ENCODE peak calls at places on chromosomes 7 and 10, in five cellular contexts. W, K, A, X and M are unnamed samples.

GRCh38 chr10:131207176-131207575 is 104.3 kb downstream of the TCERG1L start:
- DNase-seq in K (no peak), A (no peak), W (no peak), X (no peak), M (no peak)

GRCh38 chr10:118799779-118800178 is 45.0 kb upstream of the CACUL1 start:
- DNase-seq in K (peak), X (no peak), A (no peak), W (no peak), M (no peak)

GRCh38 chr10:49539320-49539885 is 482 bp upstream of the ERCC6 start:
- DNase-seq in A (peak), K (peak), W (peak), X (peak), M (peak)

GRCh38 chr7:94012748-94013147 is 8.6 kb upstream of the BET1 start:
- DNase-seq in K (no peak), W (no peak), X (no peak), A (no peak), M (no peak)

GRCh38 chr10:91891285-91892001 is 17.8 kb downstream of the FGFBP3 start:
- DNase-seq in K (peak), W (peak), X (no peak), A (no peak), M (no peak)

GRCh38 chr7:157412021-157412443 is 75.2 kb downstream of the DNAJB6 start:
- DNase-seq in K (peak), W (no peak), A (no peak), X (no peak), M (no peak)

GRCh38 chr10:102919237-102919959 is 1.3 kb downstream of the CNNM2 start:
- DNase-seq in K (peak), A (peak), W (no peak), X (peak), M (peak)

GRCh38 chr10:132272767-132273090 is 35.0 kb downstream of the STK32C start:
- DNase-seq in X (no peak), A (no peak), W (no peak), K (no peak), M (no peak)

GRCh38 chr7:144410441-144410840 is 6.9 kb upstream of the NOBOX start:
- DNase-seq in A (no peak), K (no peak), W (no peak), X (no peak), M (no peak)
- TF ChIP-seq CTCF in A (no peak), K (no peak), W (no peak), X (no peak), M (no peak)

DNA sequence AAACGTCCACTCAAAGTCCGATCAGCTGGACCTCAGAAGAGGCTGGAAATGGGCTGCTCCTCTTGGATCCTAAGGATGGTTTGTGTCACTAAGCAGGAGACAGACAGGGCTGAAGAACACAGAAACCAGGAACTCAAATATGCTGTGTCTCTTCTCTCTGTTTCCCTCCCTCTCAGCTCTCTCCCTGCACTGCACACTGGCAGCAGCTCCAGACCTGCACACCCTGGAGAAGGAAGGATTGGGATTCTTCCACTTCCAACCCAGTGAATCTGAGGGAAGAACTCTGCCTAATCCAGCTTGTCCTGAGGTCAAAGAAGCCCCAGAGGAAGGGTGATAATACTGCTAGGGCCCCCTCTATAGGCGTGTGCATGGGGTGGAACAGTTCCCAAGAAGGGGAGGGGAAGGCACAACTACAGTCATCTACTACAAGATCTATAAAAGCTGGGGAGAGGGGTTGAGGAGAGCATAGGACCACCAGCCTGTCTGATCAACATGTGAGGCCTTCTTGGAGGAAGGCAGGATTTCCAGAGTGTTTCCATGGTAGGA is 22.7 kb upstream of the ZCCHC24 start:
- DNase-seq in W (no peak), X (no peak), A (no peak), K (no peak), M (no peak)
- TF ChIP-seq CTCF in W (no peak), X (no peak), A (no peak), K (no peak), M (no peak)

DNA sequence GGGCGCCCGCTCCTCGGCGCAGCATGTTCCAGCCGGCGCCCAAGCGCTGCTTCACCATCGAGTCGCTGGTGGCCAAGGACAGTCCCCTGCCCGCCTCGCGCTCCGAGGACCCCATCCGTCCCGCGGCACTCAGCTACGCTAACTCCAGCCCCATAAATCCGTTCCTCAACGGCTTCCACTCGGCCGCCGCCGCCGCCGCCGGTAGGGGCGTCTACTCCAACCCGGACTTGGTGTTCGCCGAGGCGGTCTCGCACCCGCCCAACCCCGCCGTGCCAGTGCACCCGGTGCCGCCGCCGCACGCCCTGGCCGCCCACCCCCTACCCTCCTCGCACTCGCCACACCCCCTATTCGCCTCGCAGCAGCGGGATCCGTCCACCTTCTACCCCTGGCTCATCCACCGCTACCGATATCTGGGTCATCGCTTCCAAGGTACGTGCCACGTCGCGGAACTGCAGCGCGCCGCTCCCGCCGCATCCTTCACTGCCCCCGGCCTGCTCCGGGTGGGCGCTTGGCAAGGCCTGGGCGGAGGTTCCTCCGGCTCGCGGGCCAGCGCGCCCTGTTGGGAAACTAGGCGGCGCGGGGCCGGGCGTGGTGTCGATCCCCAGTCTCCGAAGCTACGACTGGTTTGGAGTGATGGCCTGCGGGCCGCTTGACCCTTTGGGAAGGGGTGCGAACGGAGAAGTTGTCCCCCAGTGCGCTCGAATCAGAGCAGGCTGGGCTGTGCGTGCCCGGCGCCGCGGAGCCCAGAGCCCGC is 876 bp downstream of the EMX2 start:
- DNase-seq in W (no peak), A (peak), K (no peak), X (no peak), M (peak)
- TF ChIP-seq CTCF in W (peak), A (peak), K (no peak), X (no peak), M (no peak)

GRCh38 chr7:130492519-130493274 is 812 bp downstream of the MEST start:
- DNase-seq in K (no peak), X (no peak), W (no peak), A (no peak), M (no peak)

GRCh38 chr7:130489140-130489967 is 2.5 kb upstream of the MEST start:
- DNase-seq in A (peak), W (no peak), K (peak), X (no peak), M (no peak)

GRCh38 chr7:130490287-130490686 is 1.6 kb upstream of the MEST start:
- DNase-seq in A (no peak), K (no peak), X (no peak), W (no peak), M (peak)

GRCh38 chr7:130491841-130492518 is at the start of gene MEST:
- DNase-seq in W (no peak), X (peak), A (peak), K (peak), M (peak)

GRCh38 chr7:130490888-130491771 is 755 bp upstream of the MEST start:
- DNase-seq in A (peak), W (no peak), K (peak), X (peak), M (peak)
- TF ChIP-seq CTCF in A (peak), W (peak), K (peak), X (peak), M (peak)

GRCh38 chr7:100049441-100050291 is at the start of gene ZSCAN21:
- DNase-seq in W (peak), A (peak), K (peak), X (peak), M (peak)

GRCh38 chr7:100048680-100049079 is 894 bp upstream of the ZSCAN21 start:
- DNase-seq in K (no peak), X (no peak), W (no peak), A (no peak), M (no peak)

GRCh38 chr7:100040575-100040974 is 9.0 kb upstream of the ZSCAN21 start:
- DNase-seq in A (no peak), X (no peak), W (no peak), K (no peak), M (no peak)

DNA sequence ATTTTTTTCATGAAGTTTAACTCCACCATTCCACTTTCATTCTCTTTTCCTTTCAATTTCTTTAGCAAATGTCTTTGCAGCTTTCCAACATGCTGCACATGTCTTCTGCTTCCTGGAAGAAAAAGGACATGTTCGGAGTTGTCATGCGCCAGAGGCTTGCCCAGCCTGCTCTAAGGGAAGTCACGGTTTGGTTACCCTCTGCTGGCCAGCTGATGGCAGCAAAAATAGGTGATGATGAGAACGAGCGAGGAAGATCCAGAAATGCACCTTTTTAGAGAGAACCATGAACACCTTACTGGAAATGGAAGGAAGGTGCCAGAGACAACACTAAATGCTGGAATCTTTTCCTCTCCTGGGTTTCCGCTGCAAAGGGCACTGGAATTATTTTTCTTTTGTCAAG is 4.9 kb upstream of the ZSCAN21 start:
- DNase-seq in X (no peak), W (no peak), K (no peak), A (no peak), M (no peak)
- TF ChIP-seq CTCF in X (no peak), W (peak), K (no peak), A (no peak), M (no peak)

GRCh38 chr10:11854301-11854700 is 31.1 kb downstream of the PROSER2 start:
- DNase-seq in K (no peak), X (no peak), W (no peak), A (no peak), M (no peak)

GRCh38 chr10:11856089-11856488 is 32.9 kb downstream of the PROSER2 start:
- DNase-seq in W (no peak), K (no peak), A (no peak), X (no peak), M (no peak)

GRCh38 chr10:11851910-11852309 is 28.8 kb downstream of the PROSER2 start:
- DNase-seq in A (no peak), X (no peak), K (no peak), W (no peak), M (no peak)

GRCh38 chr10:11856678-11857077 is 33.5 kb downstream of the PROSER2 start:
- DNase-seq in A (no peak), X (no peak), K (no peak), W (no peak), M (no peak)

DNA sequence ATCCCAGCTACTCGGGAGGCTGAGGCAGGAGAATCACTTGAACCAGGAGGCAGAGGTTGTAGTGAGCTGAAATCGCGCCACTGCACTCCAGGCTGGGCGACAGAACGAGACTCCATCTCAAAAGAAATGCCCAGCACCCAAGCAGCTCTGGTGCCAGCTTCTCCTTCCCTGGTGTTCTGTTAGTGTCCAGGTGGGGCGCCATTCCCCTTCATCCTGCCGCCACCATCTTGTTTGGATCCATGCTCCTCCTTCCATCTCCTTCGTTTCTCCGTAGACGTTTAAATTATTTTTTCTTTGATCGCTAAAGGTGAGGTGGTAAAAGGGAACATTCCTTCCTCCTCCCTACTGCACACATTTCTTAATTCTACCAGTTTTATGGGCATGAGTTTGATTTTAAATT is 30.3 kb downstream of the PROSER2 start:
- DNase-seq in W (no peak), K (no peak), A (no peak), X (no peak), M (no peak)
- TF ChIP-seq CTCF in W (no peak), K (no peak), A (no peak), X (no peak), M (peak)

DNA sequence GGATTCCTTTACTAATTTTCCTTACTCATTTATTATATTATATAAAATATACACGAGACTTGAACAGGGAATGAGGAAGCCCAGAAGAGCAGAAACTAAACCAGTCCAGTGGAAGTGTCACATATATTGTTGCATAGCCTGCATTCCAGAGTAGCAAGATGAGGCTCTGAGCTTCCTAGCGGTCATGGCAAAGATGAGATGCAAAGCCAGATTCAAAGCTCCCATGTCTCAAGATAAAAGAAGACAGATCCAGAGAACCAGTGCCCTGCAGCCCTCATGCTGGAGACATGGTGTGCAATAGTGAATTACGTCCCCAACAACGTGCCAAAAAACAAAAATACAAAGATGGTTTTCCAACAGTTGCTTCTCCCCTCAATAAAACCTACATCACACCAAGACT is 59.7 kb downstream of the COBL start:
- DNase-seq in X (no peak), K (no peak), A (no peak), W (no peak), M (no peak)
- TF ChIP-seq CTCF in X (no peak), K (no peak), A (no peak), W (no peak), M (no peak)

GRCh38 chr10:76033457-76034196 is 602.2 kb downstream of the LRMDA start:
- DNase-seq in A (peak), K (peak), W (no peak), X (no peak), M (no peak)
- TF ChIP-seq CTCF in A (peak), K (no peak), W (no peak), X (no peak), M (no peak)

DNA sequence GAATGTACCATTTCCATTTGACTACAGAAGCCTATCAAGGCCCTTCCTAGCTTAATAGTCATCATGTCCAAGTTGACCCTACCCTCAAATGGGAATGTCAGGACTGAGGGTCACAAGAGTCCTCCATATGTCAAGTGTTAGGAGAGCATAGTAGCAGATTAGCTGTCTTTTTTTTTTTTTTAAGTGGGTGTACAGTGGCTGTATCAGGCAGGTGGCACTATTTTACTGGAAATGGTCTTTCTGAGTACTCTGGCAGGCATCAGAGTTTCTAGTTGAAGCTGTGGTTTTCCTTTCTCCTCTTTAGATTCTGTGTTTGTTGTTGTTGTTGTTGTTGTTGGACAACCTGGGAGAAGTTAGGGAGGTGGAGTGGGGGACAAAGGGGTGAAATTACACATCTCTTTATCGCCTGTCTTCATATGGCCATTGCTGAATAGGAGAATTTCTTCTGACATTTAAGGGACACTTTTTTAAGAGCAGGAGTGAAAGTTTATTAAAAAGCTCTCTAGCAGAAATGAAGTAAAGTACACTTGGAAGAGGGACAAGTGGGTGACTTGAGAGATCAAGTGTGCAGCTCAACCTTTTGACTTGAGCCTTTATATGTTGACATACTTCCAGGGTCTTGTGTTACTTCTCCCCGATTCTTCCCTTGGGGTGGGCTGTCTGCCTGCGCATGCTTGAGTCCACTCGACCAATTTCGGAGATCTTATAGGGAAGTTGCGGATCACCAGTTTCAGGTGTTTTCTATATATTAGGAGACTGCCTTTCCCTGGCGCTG is 104.1 kb upstream of the FOXP2 start:
- DNase-seq in K (no peak), X (no peak), A (no peak), W (no peak), M (no peak)
- TF ChIP-seq CTCF in K (no peak), X (no peak), A (no peak), W (peak), M (no peak)

GRCh38 chr7:158885624-158886023 is 29.3 kb downstream of the DYNC2I1 start:
- DNase-seq in K (peak), X (no peak), A (no peak), W (no peak), M (no peak)
- TF ChIP-seq CTCF in K (peak), X (peak), A (peak), W (no peak), M (no peak)